ENCODE peak calls at places on chromosome 17, in five cellular contexts. O, J, L, Y and W are unnamed samples.

GRCh38 chr17:50922107-50922506 is 56.0 kb upstream of the TOB1 start:
- DNase-seq in O (no peak), J (no peak), L (no peak), Y (no peak), W (peak)

GRCh38 chr17:36602030-36602737 is 801 bp downstream of the MRM1 start:
- DNase-seq in O (no peak), J (no peak), L (no peak), Y (no peak), W (no peak)

GRCh38 chr17:4739122-4740024 is at the start of the genes CXCL16 and ZMYND15:
- DNase-seq in O (no peak), J (no peak), L (no peak), Y (peak), W (peak)

GRCh38 chr17:72039490-72039889 is 81.3 kb upstream of the SOX9 start:
- DNase-seq in O (no peak), J (no peak), L (no peak), Y (no peak), W (no peak)

GRCh38 chr17:32226881-32227280 is 38.8 kb upstream of the RHBDL3 start:
- DNase-seq in O (no peak), J (no peak), L (no peak), Y (no peak), W (no peak)

GRCh38 chr17:40038882-40039513 is 15.2 kb downstream of the MED24 start:
- DNase-seq in O (no peak), J (no peak), L (no peak), Y (no peak), W (peak)

GRCh38 chr17:80959330-80960036 is 32.2 kb upstream of the CHMP6 start:
- DNase-seq in O (no peak), J (no peak), L (no peak), Y (no peak), W (peak)

GRCh38 chr17:6501359-6501758 is 55.0 kb downstream of the PITPNM3 start:
- DNase-seq in O (no peak), J (no peak), L (no peak), Y (no peak), W (no peak)

GRCh38 chr17:4163951-4164350 is 21.0 kb downstream of the CYB5D2 start:
- DNase-seq in O (no peak), J (no peak), L (no peak), Y (no peak), W (peak)

GRCh38 chr17:69335018-69335417 is 8.1 kb upstream of the ABCA5 start:
- DNase-seq in O (no peak), J (no peak), L (no peak), Y (no peak), W (peak)

GRCh38 chr17:41563607-41564006 is 8.3 kb downstream of the KRT9 start:
- DNase-seq in O (no peak), J (no peak), L (no peak), Y (no peak), W (no peak)

GRCh38 chr17:77948690-77949114 is 9.8 kb upstream of the TNRC6C start:
- DNase-seq in O (no peak), J (no peak), L (no peak), Y (no peak), W (peak)

GRCh38 chr17:83062818-83063671 is 16.4 kb upstream of the METRNL start:
- DNase-seq in O (no peak), J (no peak), L (no peak), Y (peak), W (no peak)

GRCh38 chr17:74579910-74580309 is 12.2 kb downstream of the CD300LD start:
- DNase-seq in O (no peak), J (no peak), L (no peak), Y (no peak), W (no peak)

GRCh38 chr17:41486809-41487530 is 2.7 kb downstream of the KRT36 start:
- DNase-seq in O (peak), J (no peak), L (no peak), Y (no peak), W (no peak)

GRCh38 chr17:68431045-68431608 is 26.2 kb downstream of the WIPI1 start:
- DNase-seq in O (no peak), J (no peak), L (no peak), Y (no peak), W (no peak)

GRCh38 chr17:7982666-7983065 is 19.7 kb upstream of the GUCY2D start:
- DNase-seq in O (no peak), J (no peak), L (no peak), Y (no peak), W (peak)

GRCh38 chr17:83185023-83186002 is 105.9 kb downstream of the METRNL start:
- DNase-seq in O (no peak), J (no peak), L (no peak), Y (peak), W (no peak)

GRCh38 chr17:64147110-64148016 is 17.4 kb upstream of the ERN1 start:
- DNase-seq in O (peak), J (no peak), L (no peak), Y (no peak), W (peak)

GRCh38 chr17:74432484-74433391 is 850 bp downstream of the GPRC5C start:
- DNase-seq in O (no peak), J (no peak), L (no peak), Y (no peak), W (no peak)

GRCh38 chr17:45092932-45093430 is 31.9 kb downstream of the NMT1 start:
- DNase-seq in O (no peak), J (no peak), L (no peak), Y (peak), W (peak)

GRCh38 chr17:47999612-48000011 is 28.7 kb downstream of the CDK5RAP3 start:
- DNase-seq in O (no peak), J (no peak), L (no peak), Y (no peak), W (peak)

GRCh38 chr17:81825841-81826471 is 7.1 kb downstream of the MCRIP1 start:
- DNase-seq in O (no peak), J (no peak), L (no peak), Y (no peak), W (no peak)

GRCh38 chr17:42623732-42624596 is 14.5 kb downstream of the TUBG1 start:
- DNase-seq in O (no peak), J (no peak), L (no peak), Y (no peak), W (no peak)

GRCh38 chr17:15377608-15378007 is 36.2 kb upstream of the TEKT3 start:
- DNase-seq in O (no peak), J (no peak), L (no peak), Y (no peak), W (peak)

GRCh38 chr17:31379796-31380195 is 11.7 kb upstream of the RAB11FIP4 start:
- DNase-seq in O (no peak), J (no peak), L (no peak), Y (no peak), W (no peak)

GRCh38 chr17:80487511-80487910 is 11.1 kb upstream of the NPTX1 start:
- DNase-seq in O (no peak), J (no peak), L (no peak), Y (no peak), W (no peak)

GRCh38 chr17:9367186-9367585 is 208.4 kb downstream of the STX8 start:
- DNase-seq in O (no peak), J (no peak), L (no peak), Y (no peak), W (no peak)

GRCh38 chr17:50111687-50112655 is 16.8 kb downstream of the PDK2 start:
- DNase-seq in O (no peak), J (no peak), L (no peak), Y (no peak), W (no peak)

GRCh38 chr17:17712268-17712924 is 31.1 kb downstream of the RAI1 start:
- DNase-seq in O (no peak), J (no peak), L (no peak), Y (no peak), W (peak)

GRCh38 chr17:4301066-4301465 is 37.3 kb upstream of the ANKFY1 start:
- DNase-seq in O (no peak), J (no peak), L (no peak), Y (no peak), W (no peak)

GRCh38 chr17:63703556-63704258 is 3.8 kb upstream of the LIMD2 start:
- DNase-seq in O (no peak), J (no peak), L (no peak), Y (no peak), W (no peak)

GRCh38 chr17:64554028-64554637 is 47.4 kb downstream of the CEP95 start:
- DNase-seq in O (no peak), J (no peak), L (no peak), Y (no peak), W (no peak)

GRCh38 chr17:73109603-73110002 is 17.1 kb upstream of the SLC39A11 start:
- DNase-seq in O (no peak), J (no peak), L (no peak), Y (no peak), W (no peak)

GRCh38 chr17:32266389-32267269 is 997 bp downstream of the RHBDL3 start:
- DNase-seq in O (no peak), J (no peak), L (no peak), Y (no peak), W (no peak)

GRCh38 chr17:19753661-19754463 is 5.8 kb upstream of the ALDH3A1 start:
- DNase-seq in O (no peak), J (no peak), L (no peak), Y (no peak), W (peak)